ENCODE peak calls at places on chromosomes 4 and X, in seven cellular contexts. S is prostate gland, T is A549, X is ovary, I is esophagus squamous epithelium, B is uterus, O is stomach. Q is an unnamed sample.

GRCh38 chr4:113474017-113474416 is 287.5 kb downstream of the CAMK2D start:
- DNase-seq in I (no peak), S (no peak), X (no peak), O (no peak), T (no peak), B (no peak), Q (no peak)

GRCh38 chr4:142984871-142985585 is 138.9 kb upstream of the INPP4B start:
- DNase-seq in S (no peak), O (no peak), I (no peak), T (peak; percentile 15), X (no peak), B (no peak), Q (no peak)

GRCh38 chr4:173314715-173315114 is 19.4 kb downstream of the HMGB2 start:
- DNase-seq in S (no peak), B (no peak), I (no peak), T (no peak), O (no peak), X (no peak), Q (no peak)

GRCh38 chrX:72714471-72714916 is 388 bp upstream of the PHKA1 start:
- DNase-seq in T (peak; percentile 75), S (peak; percentile 46), B (peak; percentile 49), O (peak; percentile 68), I (no peak), X (peak; percentile 77), Q (no peak)

GRCh38 chr4:66178901-66179300 is 508.6 kb upstream of the EPHA5 start:
- DNase-seq in X (no peak), T (peak; percentile 25), O (no peak), B (no peak), I (no peak), S (no peak), Q (peak; percentile 16)

GRCh38 chr4:26496207-26496783 is 6.0 kb upstream of the CCKAR start:
- DNase-seq in T (no peak), S (no peak), I (no peak), B (no peak), O (no peak), X (no peak), Q (no peak)

GRCh38 chr4:5804656-5805055 is 88.2 kb downstream of the CRMP1 start:
- DNase-seq in S (no peak), O (no peak), B (no peak), I (no peak), T (no peak), X (no peak), Q (no peak)

GRCh38 chr4:7007944-7008343 is 35.2 kb upstream of the TADA2B start:
- DNase-seq in I (no peak), S (no peak), X (no peak), O (no peak), B (no peak), T (no peak), Q (no peak)

GRCh38 chrX:96579252-96579651 is 105.4 kb upstream of the DIAPH2 start:
- DNase-seq in I (no peak), O (no peak), S (no peak), B (no peak), X (no peak), T (no peak), Q (no peak)

GRCh38 chrX:75483935-75484334 is 38.9 kb downstream of the ZDHHC15 start:
- DNase-seq in O (no peak), B (no peak), I (no peak), T (no peak), S (no peak), X (no peak), Q (no peak)

GRCh38 chrX:111100191-111100590 is 4.2 kb downstream of the PAK3 start:
- DNase-seq in O (no peak), T (peak; percentile 43), I (no peak), X (no peak), B (no peak), S (peak; percentile 5), Q (peak; percentile 59)

GRCh38 chrX:111098874-111099273 is 2.9 kb downstream of the PAK3 start:
- DNase-seq in O (peak; percentile 62), T (peak; percentile 47), B (peak; percentile 31), I (no peak), X (peak; percentile 44), S (no peak), Q (peak; percentile 33)

GRCh38 chrX:111101580-111101979 is 5.6 kb downstream of the PAK3 start:
- DNase-seq in X (no peak), T (no peak), S (no peak), I (no peak), O (no peak), B (peak; percentile 30), Q (no peak)

GRCh38 chrX:111090458-111090857 is 5.5 kb upstream of the PAK3 start:
- DNase-seq in T (no peak), I (no peak), B (no peak), S (no peak), X (no peak), O (no peak), Q (no peak)

DNA sequence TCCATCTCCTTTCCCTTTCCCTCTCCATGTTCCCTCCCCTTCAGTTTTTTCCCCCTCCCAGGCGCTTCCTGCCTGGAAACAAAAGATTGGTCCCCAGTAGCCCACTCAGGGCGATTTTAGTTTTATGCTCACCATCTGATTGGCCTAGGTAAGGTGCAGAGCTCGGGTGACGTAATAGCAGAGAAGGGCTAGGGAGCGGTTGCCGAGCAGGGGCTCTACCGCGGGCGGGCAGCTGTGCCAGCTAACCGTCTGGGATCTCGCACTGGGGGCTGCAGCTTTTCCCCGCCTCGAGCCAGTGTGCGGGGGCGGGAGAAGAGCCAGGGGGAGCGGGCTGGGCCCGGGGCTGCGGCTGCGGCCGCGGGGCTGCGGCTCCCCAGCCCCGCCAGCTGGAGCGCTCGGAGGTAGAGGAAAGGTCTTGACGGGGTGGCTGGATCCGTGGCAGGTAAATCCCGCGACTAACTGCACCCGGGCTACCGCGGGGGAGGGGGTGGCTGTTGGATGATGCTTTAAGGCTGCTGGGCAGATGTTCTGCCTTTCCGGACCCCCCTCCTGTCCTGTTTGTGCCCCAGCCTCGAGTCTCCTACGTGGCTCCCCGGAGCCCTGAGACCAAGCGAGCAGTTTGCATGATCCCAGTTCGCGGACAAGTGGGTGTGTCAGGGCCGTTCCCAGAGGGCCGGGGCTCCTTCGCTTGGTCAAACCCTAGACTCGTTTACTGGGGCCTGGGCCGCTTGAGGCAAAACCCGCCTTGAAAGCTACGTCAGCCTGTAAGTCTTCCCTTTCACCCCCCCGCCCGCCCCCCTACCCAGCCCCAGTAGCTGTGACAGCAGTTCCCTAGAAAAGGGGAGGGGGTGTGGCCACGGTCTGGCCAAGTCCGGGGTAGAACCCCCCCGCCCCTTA is at the start of gene PAK3:
- DNase-seq in I (no peak), X (peak; percentile 66), T (peak; percentile 19), S (no peak), O (peak; percentile 35), B (peak; percentile 80), Q (no peak)
- TF ChIP-seq POLR2A in I (no peak), X (peak; percentile 73), T (no peak), S (no peak), O (no peak), B (no peak), Q (no peak)

DNA sequence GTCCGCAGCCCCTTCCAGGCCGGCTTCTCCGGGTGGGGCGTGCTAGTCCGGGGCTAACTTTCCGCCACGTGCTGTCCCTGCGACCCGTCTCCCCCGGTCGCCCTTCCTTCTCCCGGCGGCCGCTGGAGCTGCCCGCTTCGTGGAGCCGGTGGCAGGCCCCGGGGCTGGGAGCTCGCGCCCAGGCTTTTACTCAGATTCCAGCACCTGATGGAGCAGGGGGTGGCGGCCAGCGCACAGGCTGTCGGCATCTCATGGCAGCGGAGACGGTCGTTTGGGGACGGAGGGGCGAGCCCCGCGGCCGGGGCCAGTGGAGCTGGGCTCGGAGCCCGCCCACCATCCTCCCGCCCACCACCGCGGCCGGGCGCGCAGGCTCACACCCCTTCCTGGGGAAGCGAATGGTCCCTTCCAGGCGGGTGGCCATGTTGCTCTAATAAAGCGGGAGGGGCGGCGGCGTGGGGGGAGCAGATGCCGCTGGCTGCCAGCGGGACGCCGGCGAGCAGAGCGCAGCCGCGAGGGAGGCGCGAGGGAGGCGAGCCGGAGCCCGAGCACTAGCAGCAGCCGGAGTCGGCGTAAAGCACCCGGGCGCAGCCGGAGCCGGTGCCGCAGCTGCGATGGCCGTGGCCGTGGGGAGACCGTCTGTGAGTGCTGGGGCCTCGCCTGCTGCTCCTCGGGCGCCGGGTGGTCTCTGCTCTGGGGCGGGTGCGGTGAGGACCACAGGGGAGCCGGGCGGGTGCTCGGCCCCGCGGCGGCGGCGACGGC is at the start of gene SEPTIN11:
- DNase-seq in T (peak; percentile 90), O (peak; percentile 91), X (peak; percentile 94), B (peak; percentile 94), I (peak; percentile 53), S (peak; percentile 88), Q (peak; percentile 68)
- TF ChIP-seq POLR2A in T (peak; percentile 83), O (peak; percentile 50), X (peak; percentile 71), B (peak; percentile 90), I (peak; percentile 94), S (peak; percentile 76), Q (peak; percentile 95)

GRCh38 chr4:8200302-8200975 is 1.3 kb downstream of the SH3TC1 start:
- DNase-seq in B (no peak), I (no peak), X (no peak), O (peak; percentile 68), S (peak; percentile 59), T (no peak), Q (no peak)
- TF ChIP-seq POLR2A in B (peak; percentile 18), I (peak; percentile 44), X (no peak), O (no peak), S (peak; percentile 74), T (no peak), Q (no peak)

GRCh38 chrX:54534271-54534670 is 4.3 kb downstream of the GNL3L start:
- DNase-seq in I (no peak), S (no peak), X (no peak), B (no peak), O (no peak), T (no peak), Q (no peak)

GRCh38 chrX:54530358-54530900 is 410 bp downstream of the GNL3L start:
- DNase-seq in S (no peak), I (no peak), O (no peak), T (no peak), B (no peak), X (peak; percentile 21), Q (no peak)

GRCh38 chrX:54529166-54529558 is 857 bp upstream of the GNL3L start:
- DNase-seq in I (no peak), S (no peak), O (no peak), X (no peak), T (no peak), B (no peak), Q (no peak)

GRCh38 chrX:54529559-54530357 is at the start of gene GNL3L:
- DNase-seq in B (peak; percentile 88), I (peak; percentile 47), S (peak; percentile 79), X (peak; percentile 87), T (peak; percentile 92), O (peak; percentile 87), Q (peak; percentile 33)
- TF ChIP-seq POLR2A in B (peak; percentile 60), I (no peak), S (peak; percentile 42), X (peak; percentile 47), T (peak; percentile 61), O (no peak), Q (no peak)

GRCh38 chrX:53223955-53224859 is 800 bp downstream of the KDM5C start:
- DNase-seq in X (no peak), I (no peak), O (no peak), S (no peak), B (no peak), T (peak; percentile 13), Q (peak; percentile 31)
- TF ChIP-seq POLR2A in X (no peak), I (no peak), O (no peak), S (no peak), B (no peak), T (no peak), Q (no peak)

GRCh38 chr4:56462157-56462556 is 5.3 kb upstream of the SRP72 start:
- DNase-seq in S (no peak), B (no peak), T (no peak), I (no peak), O (no peak), X (no peak), Q (no peak)
- TF ChIP-seq POLR2A in S (no peak), B (no peak), T (no peak), I (no peak), O (no peak), X (no peak), Q (no peak)

Q was measured in H54.